ENCODE peak calls at places on chromosomes 4 and X, in nine cellular contexts. G, B, Z, P, R, L, D, E and U are unnamed samples.
A peak's percentile ranks its signal among the peaks of the same experiment; 100 is the strongest.

GRCh38 chr4:164571593-164572385 is 182.1 kb upstream of the SMIM31 start:
- DNase-seq in L (no peak), Z (peak; percentile 56), E (no peak), B (peak; percentile 80), D (no peak), P (no peak), R (peak; percentile 39), G (no peak), U (no peak)

GRCh38 chr4:138199568-138200235 is 42.4 kb downstream of the SLC7A11 start:
- DNase-seq in E (no peak), D (no peak), L (no peak), P (no peak), B (peak; percentile 44), Z (no peak), R (no peak), G (no peak), U (no peak)

GRCh38 chrX:39625810-39626209 is 471.9 kb downstream of the BCOR start:
- DNase-seq in R (no peak), Z (no peak), B (no peak), G (no peak), P (no peak), E (no peak), D (no peak), L (no peak), U (no peak)

GRCh38 chr4:3320361-3321023 is 27.7 kb downstream of the RGS12 start:
- DNase-seq in E (no peak), D (no peak), Z (peak; percentile 39), G (peak; percentile 4), P (no peak), R (no peak), L (peak; percentile 58), B (no peak), U (no peak)

GRCh38 chr4:660401-660800 is 13.7 kb downstream of the ATP5ME start:
- DNase-seq in L (no peak), D (no peak), B (no peak), P (no peak), R (no peak), Z (no peak), G (no peak), E (no peak), U (no peak)

GRCh38 chr4:185004562-185005208 is 13.6 kb upstream of the HELT start:
- DNase-seq in Z (peak; percentile 83), G (peak; percentile 23), B (no peak), R (peak; percentile 45), D (no peak), L (no peak), P (no peak), E (no peak), U (no peak)

GRCh38 chrX:100417671-100418070 is 7.6 kb upstream of the PCDH19 start:
- DNase-seq in G (no peak), R (no peak), D (no peak), P (no peak), B (no peak), E (no peak), Z (no peak), L (no peak), U (no peak)

GRCh38 chr4:7693237-7693608 is 246.4 kb downstream of the AFAP1 start:
- DNase-seq in Z (no peak), P (no peak), G (no peak), L (no peak), B (no peak), D (no peak), R (no peak), E (no peak), U (no peak)

GRCh38 chr4:125016892-125017299 is 297.9 kb upstream of the FAT4 start:
- DNase-seq in E (peak; percentile 28), Z (no peak), D (no peak), G (no peak), R (peak; percentile 78), P (no peak), B (no peak), L (no peak), U (no peak)

GRCh38 chr4:81565137-81565870 is 93.6 kb upstream of the RASGEF1B start:
- DNase-seq in B (no peak), D (peak; percentile 38), R (peak; percentile 36), G (peak; percentile 55), E (no peak), Z (peak; percentile 57), P (peak; percentile 37), L (peak; percentile 92), U (no peak)
- H3K4me3 ChIP-seq in B (no peak overlapping the region), D (peak overlapping the region; percentile 13), R (no peak overlapping the region), G (no peak overlapping the region), E (no peak overlapping the region), Z (no peak overlapping the region), P (peak overlapping the region; percentile 48), L (peak overlapping the region; percentile 15), U (no peak overlapping the region)

GRCh38 chr4:142360657-142361056 is 485.4 kb downstream of the INPP4B start:
- DNase-seq in Z (no peak), L (no peak), P (no peak), R (no peak), B (no peak), G (no peak), D (no peak), E (no peak), U (no peak)

GRCh38 chr4:142361981-142362380 is 484.1 kb downstream of the INPP4B start:
- DNase-seq in B (no peak), L (no peak), E (no peak), R (no peak), P (no peak), D (no peak), G (no peak), Z (no peak), U (no peak)

GRCh38 chr4:142365386-142365785 is 480.7 kb downstream of the INPP4B start:
- DNase-seq in G (no peak), E (no peak), L (no peak), Z (no peak), B (peak; percentile 74), R (no peak), D (no peak), P (no peak), U (no peak)

GRCh38 chr4:142366821-142367220 is 479.3 kb downstream of the INPP4B start:
- DNase-seq in R (no peak), Z (no peak), L (no peak), G (no peak), D (no peak), P (no peak), B (no peak), E (no peak), U (no peak)

GRCh38 chr4:142363686-142364085 is 482.4 kb downstream of the INPP4B start:
- DNase-seq in G (no peak), D (no peak), E (no peak), B (no peak), P (no peak), R (no peak), L (no peak), Z (no peak), U (no peak)
- H3K4me1 ChIP-seq in G (no peaks in the 10 kb centered on the region), D (no peaks in the 10 kb centered on the region), E (no peaks in the 10 kb centered on the region), B (no peaks in the 10 kb centered on the region), P (no peaks in the 10 kb centered on the region), R (no peaks in the 10 kb centered on the region), L (no peaks in the 10 kb centered on the region), Z (no peaks in the 10 kb centered on the region), U (peaks cover 34% of the 10 kb centered on the region)

GRCh38 chrX:70554081-70554480 is 109.4 kb downstream of the DLG3 start:
- DNase-seq in B (peak; percentile 2), L (no peak), P (no peak), E (no peak), Z (no peak), D (no peak), G (no peak), R (peak; percentile 7), U (no peak)
- TF ChIP-seq CTCF in B (peak; percentile 16), L (peak; percentile 33), P (peak; percentile 21), E (peak; percentile 44), Z (peak; percentile 23), D (no peak), G (peak; percentile 29), R (peak; percentile 22), U (no peak)

GRCh38 chr4:93828830-93829530 is 427 bp downstream of the ATOH1 start:
- DNase-seq in E (peak; percentile 65), P (no peak), L (no peak), D (no peak), B (no peak), R (peak; percentile 52), Z (peak; percentile 85), G (no peak), U (no peak)

GRCh38 chr4:93828332-93828829 is at the start of gene ATOH1:
- DNase-seq in Z (peak; percentile 94), D (no peak), E (peak; percentile 76), G (no peak), B (no peak), P (no peak), R (peak; percentile 64), L (no peak), U (no peak)

GRCh38 chr4:93829531-93830089 is 1.1 kb downstream of the ATOH1 start:
- DNase-seq in R (peak; percentile 29), E (peak; percentile 54), Z (peak; percentile 75), D (no peak), B (no peak), G (no peak), P (no peak), L (no peak), U (no peak)

GRCh38 chr4:93825551-93826216 is 2.9 kb upstream of the ATOH1 start:
- DNase-seq in R (no peak), B (no peak), L (no peak), Z (peak; percentile 76), E (no peak), P (no peak), D (no peak), G (no peak), U (no peak)

DNA sequence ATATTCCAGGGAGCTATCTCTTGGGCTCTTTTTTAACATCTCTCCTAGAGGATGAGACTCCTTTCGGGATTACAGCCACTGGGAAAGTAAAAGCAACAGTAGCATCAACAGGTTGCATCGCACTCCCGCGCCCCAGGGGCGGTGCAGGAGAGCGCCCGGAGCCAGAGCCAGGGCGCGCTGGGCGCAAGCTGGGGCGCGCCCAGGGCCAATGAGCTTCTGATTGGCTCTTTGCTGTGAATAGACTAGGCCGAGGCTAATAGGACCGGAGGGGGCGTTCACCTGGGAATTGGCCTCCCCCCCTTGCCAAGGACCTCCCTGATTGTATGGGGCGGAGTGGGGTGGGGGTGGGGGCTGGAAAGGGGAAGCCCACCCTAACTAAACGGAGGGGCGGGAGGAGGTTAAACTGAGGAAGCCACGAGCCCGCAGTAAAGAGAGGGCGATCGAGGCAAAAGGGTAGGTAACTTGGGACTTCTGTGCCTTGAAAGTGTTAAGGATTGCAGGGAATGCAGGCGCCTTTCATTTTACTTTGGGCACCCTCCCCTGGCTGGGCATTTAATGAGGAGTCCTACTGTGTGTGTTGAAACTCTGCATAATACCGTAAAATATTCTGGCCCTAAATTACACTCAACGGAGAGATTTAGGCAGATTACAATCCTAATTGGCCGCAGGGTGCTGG is 1.1 kb upstream of the ATOH1 start:
- DNase-seq in L (no peak), E (peak; percentile 44), R (peak; percentile 60), D (no peak), G (no peak), P (no peak), B (no peak), Z (peak; percentile 87), U (no peak)
- H3K4me3 ChIP-seq in L (no peak overlapping the region), E (no peak overlapping the region), R (peak overlapping the region; percentile 37), D (peak overlapping the region; percentile 47), G (no peak overlapping the region), P (no peak overlapping the region), B (no peak overlapping the region), Z (peak overlapping the region; percentile 73), U (no peak overlapping the region)

GRCh38 chr4:73258668-73259551 is at the start of gene ANKRD17:
- DNase-seq in R (peak; percentile 94), B (peak; percentile 88), Z (peak; percentile 97), D (peak; percentile 88), L (peak; percentile 95), E (peak; percentile 91), G (peak; percentile 91), P (peak; percentile 94), U (peak; percentile 75)
- H3K4me1 ChIP-seq in R (peaks cover 16% of the 10 kb centered on the region), B (peaks cover 21% of the 10 kb centered on the region), Z (peaks cover 2% of the 10 kb centered on the region), D (no peaks in the 10 kb centered on the region), L (no peaks in the 10 kb centered on the region), E (peaks cover 7% of the 10 kb centered on the region), G (peaks cover 9% of the 10 kb centered on the region), P (peaks cover 50% of the 10 kb centered on the region), U (peaks cover 40% of the 10 kb centered on the region)

GRCh38 chrX:129754266-129755024 is 15.7 kb downstream of the XPNPEP2 start:
- DNase-seq in D (no peak), Z (peak; percentile 86), B (no peak), G (no peak), P (no peak), E (no peak), R (no peak), L (no peak), U (no peak)
- TF ChIP-seq CTCF in D (no peak), Z (peak; percentile 85), B (no peak), G (no peak), P (peak; percentile 66), E (peak; percentile 37), R (peak; percentile 40), L (no peak), U (no peak)